ENCODE peak calls at places on chromosomes 2 and 18, in five cellular contexts. A is mammary epithelial cell, E is left ventricle myocardium inferior, N is tibial nerve, V is PC-9. H is an unnamed sample.

GRCh38 chr18:4636957-4637356 is 181.8 kb upstream of the DLGAP1 start:
- DNase-seq in A (no peak), V (no peak), N (no peak), E (no peak), H (no peak)

GRCh38 chr18:65737346-65737745 is 13.5 kb upstream of the CDH7 start:
- DNase-seq in A (no peak), V (no peak), E (no peak), N (no peak), H (no peak)

GRCh38 chr2:46487667-46488333 is 8.4 kb downstream of the TMEM247 start:
- DNase-seq in V (peak; percentile 67), E (peak; percentile 86), A (no peak), N (peak; percentile 54), H (no peak)

GRCh38 chr2:113167115-113167932 is 6.4 kb upstream of the PSD4 start:
- DNase-seq in A (no peak), V (no peak), N (no peak), E (no peak), H (no peak)

GRCh38 chr18:77127769-77128671 is 4.6 kb downstream of the MBP start:
- DNase-seq in A (peak; percentile 99), V (peak; percentile 99), N (peak; percentile 66), E (no peak), H (no peak)

GRCh38 chr2:222611684-222612083 is 44.2 kb downstream of the FARSB start:
- DNase-seq in E (no peak), A (no peak), N (no peak), V (no peak), H (no peak)

GRCh38 chr2:180124273-180124881 is 117.3 kb upstream of the CWC22 start:
- DNase-seq in E (no peak), V (peak; percentile 57), A (peak; percentile 61), N (peak; percentile 23), H (no peak)

GRCh38 chr18:54769526-54770464 is 58.5 kb upstream of the RAB27B start:
- DNase-seq in A (no peak), E (no peak), V (peak; percentile 81), N (no peak), H (no peak)

GRCh38 chr2:109174214-109174613 is 45.2 kb downstream of the SH3RF3 start:
- DNase-seq in V (no peak), N (no peak), A (no peak), E (no peak), H (no peak)

GRCh38 chr2:238352361-238352760 is 32.0 kb downstream of the TRAF3IP1 start:
- DNase-seq in V (no peak), A (no peak), N (no peak), E (no peak), H (no peak)

GRCh38 chr2:240839152-240840143 is 19.4 kb upstream of the KIF1A start:
- DNase-seq in A (no peak), N (no peak), V (no peak), E (no peak), H (no peak)

GRCh38 chr2:36486546-36487044 is 111.4 kb downstream of the FEZ2 start:
- DNase-seq in N (no peak), V (peak; percentile 89), A (peak; percentile 16), E (no peak), H (peak; percentile 94)

GRCh38 chr18:27583466-27583865 is 398.4 kb upstream of the CHST9 start:
- DNase-seq in E (no peak), N (no peak), V (no peak), A (no peak), H (no peak)

GRCh38 chr2:37192551-37192950 is 3.7 kb upstream of the CEBPZOS start:
- DNase-seq in A (no peak), V (no peak), E (no peak), N (no peak), H (no peak)

GRCh38 chr2:232402518-232402917 is 4.1 kb upstream of the ALPG start:
- DNase-seq in A (no peak), E (no peak), V (no peak), N (no peak), H (no peak)

GRCh38 chr18:59631583-59632181 is 65.5 kb downstream of the CCBE1 start:
- DNase-seq in A (peak; percentile 23), V (no peak), N (no peak), E (no peak), H (peak; percentile 48)

GRCh38 chr2:229375241-229375640 is 104.2 kb upstream of the PID1 start:
- DNase-seq in A (no peak), N (no peak), E (no peak), V (no peak), H (no peak)

GRCh38 chr18:31499157-31499524 is 1.2 kb downstream of the DSG2 start:
- DNase-seq in A (peak; percentile 58), N (no peak), E (no peak), V (no peak), H (no peak)

GRCh38 chr2:148817210-148817708 is 57.8 kb upstream of the KIF5C start:
- DNase-seq in V (no peak), A (no peak), N (no peak), E (no peak), H (no peak)

GRCh38 chr2:223654384-223654915 is 52.3 kb upstream of the SCG2 start:
- DNase-seq in V (no peak), N (no peak), A (no peak), E (no peak), H (no peak)

GRCh38 chr2:5123597-5124196 is 568.5 kb upstream of the SOX11 start:
- DNase-seq in E (no peak), N (no peak), A (no peak), V (no peak), H (no peak)

GRCh38 chr2:177783835-177784448 is 288.6 kb downstream of the PDE11A start:
- DNase-seq in N (peak; percentile 30), A (peak; percentile 74), V (no peak), E (no peak), H (peak; percentile 15)

GRCh38 chr2:162063281-162063680 is 10.7 kb downstream of the DPP4 start:
- DNase-seq in N (no peak), V (no peak), E (no peak), A (peak; percentile 50), H (no peak)

GRCh38 chr2:35428548-35428947 is 927.0 kb upstream of the CRIM1 start:
- DNase-seq in E (no peak), V (no peak), A (peak; percentile 11), N (peak; percentile 15), H (no peak)

GRCh38 chr2:178844690-178845089 is 37.5 kb upstream of the TTN start:
- DNase-seq in N (no peak), A (no peak), E (no peak), V (no peak), H (no peak)

GRCh38 chr2:37656512-37657423 is 14.7 kb downstream of the CDC42EP3 start:
- DNase-seq in N (no peak), A (no peak), E (no peak), V (no peak), H (peak; percentile 83)

GRCh38 chr18:70781860-70782453 is 493.1 kb downstream of the SOCS6 start:
- DNase-seq in N (peak; percentile 53), A (peak; percentile 23), E (peak; percentile 15), V (peak; percentile 36), H (peak; percentile 43)

GRCh38 chr2:203808041-203808750 is 59.4 kb upstream of the CTLA4 start:
- DNase-seq in A (peak; percentile 83), E (no peak), V (no peak), N (no peak), H (peak; percentile 83)

GRCh38 chr2:170969030-170969429 is 40.0 kb downstream of the GORASP2 start:
- DNase-seq in V (no peak), A (no peak), N (no peak), E (no peak), H (no peak)

DNA sequence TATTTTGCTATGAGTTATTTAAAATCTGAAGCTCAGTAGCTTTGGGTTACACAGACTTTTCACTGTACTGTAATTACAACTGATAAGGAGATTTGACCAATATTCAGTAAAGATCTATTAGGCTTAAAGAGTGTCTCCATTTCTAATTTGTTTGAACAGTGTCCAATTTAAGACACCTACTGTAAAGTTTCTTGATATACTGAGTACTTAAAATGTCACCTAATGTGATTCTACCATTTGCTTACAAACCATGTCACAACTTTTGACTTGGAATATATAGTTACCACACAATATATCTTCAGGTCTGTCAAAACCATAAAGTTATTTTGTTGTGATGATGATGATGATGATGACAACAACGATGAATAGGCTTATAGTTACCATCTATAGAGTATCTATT is 228.5 kb upstream of the SMAD7 start:
- DNase-seq in N (no peak), V (no peak), A (no peak), E (no peak), H (no peak)
- H3K4me1 ChIP-seq in N (no peaks in the 10 kb centered on the region), V (peaks cover 5% of the 10 kb centered on the region), A (peaks cover 5% of the 10 kb centered on the region), E (peaks cover 25% of the 10 kb centered on the region), H (peaks cover 23% of the 10 kb centered on the region)

DNA sequence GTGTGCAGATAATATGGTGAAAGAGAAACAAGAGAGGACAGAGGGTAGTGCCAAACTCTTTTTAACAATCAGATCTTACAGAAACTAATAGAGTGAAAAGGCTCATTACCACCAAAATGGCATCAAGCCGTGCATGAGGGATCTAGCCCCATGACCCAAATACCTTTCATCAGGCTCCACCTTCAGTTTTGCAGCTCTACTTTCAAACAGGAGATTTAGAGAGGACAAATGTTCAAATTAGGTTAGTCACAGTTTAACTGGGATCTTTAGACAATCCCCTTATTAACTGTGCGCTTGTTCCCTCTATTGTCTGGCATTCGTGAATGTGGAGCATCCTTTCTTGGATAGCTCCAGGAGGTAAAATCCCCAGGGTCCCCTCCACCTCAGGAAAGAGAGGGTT is 1209.3 kb upstream of the CHAC2 start:
- DNase-seq in N (no peak), E (no peak), A (no peak), V (no peak), H (no peak)
- H3K27ac ChIP-seq in N (no peak overlapping the region), E (no peak overlapping the region), A (no peak overlapping the region), V (no peak overlapping the region), H (no peak overlapping the region)

DNA sequence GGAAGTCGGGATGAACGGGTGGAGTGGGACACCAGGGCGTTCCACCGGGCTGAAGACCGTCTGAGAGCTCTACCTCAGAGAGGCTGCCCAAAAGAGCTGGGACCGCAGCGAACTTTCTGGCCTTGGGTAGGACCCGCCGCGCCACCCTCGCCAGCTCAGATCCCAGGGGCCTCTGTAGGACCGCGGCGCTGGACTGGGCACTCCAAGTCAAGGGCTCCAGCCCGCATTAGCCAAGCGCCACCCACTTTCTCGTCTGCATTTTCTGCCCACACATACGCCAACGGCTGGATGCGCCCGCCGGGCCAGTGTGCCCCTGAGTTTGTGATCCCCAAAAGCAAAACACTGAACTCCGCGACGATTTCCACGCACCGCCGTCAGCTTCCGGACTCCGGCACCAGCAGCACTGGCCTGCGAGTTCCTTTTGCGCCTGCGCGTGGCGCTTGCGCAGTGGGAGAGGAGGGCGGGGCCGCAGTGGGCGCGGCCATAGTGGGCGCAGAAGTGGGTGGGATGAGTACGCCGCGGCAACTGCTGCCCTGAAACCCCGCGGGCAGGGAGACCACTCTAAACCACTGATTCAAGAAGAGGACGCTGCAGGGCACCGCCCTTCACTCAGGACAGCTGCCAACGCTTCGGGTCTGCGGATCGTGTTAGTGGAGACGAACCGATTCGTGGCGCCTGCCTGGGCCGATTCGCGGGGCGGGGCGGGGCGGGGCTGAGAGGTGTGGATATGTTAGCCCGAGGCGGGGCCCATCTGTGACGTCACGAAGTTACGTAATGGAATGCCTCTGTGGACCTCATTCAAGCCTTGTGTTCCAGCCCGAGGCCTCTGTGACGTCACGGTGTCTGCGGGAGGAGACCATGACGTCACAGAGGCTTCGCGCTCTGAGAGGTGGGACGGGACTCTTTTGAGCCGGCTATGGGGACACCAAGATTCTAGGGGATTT is 10.5 kb downstream of the OSR1 start:
- DNase-seq in V (peak; percentile 86), A (peak; percentile 93), E (peak; percentile 95), N (peak; percentile 99), H (peak; percentile 99)
- H3K4me3 ChIP-seq in V (peak overlapping the region; percentile 70), A (peak overlapping the region; percentile 83), E (peak overlapping the region; percentile 86), N (peak overlapping the region; percentile 49), H (peak overlapping the region; percentile 82)

DNA sequence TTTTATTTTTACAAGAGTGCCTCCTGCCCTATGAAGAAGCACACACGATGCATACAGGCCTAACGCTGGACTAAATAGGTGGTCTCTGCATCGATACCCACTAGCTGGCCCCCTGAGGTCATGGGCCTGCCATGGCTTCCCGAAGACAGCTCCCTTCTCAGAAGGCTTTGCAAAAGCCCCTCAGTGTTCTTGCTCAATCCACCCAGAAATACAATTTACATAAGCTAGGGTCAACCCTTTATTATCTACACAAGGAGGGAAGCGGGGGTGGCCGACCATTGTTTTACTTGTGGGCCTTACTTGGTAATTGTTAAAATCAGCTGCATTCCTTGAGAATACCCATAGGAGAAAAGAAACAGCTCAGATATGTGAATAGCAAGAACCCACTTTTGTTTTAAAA is 28.5 kb downstream of the UXS1 start:
- DNase-seq in E (no peak), V (no peak), A (no peak), N (no peak), H (peak; percentile 24)
- H3K4me1 ChIP-seq in E (peaks cover 15% of the 10 kb centered on the region), V (peaks cover 46% of the 10 kb centered on the region), A (peaks cover 7% of the 10 kb centered on the region), N (peaks cover 4% of the 10 kb centered on the region), H (peaks cover 19% of the 10 kb centered on the region)

H was measured in SJSA1.